ENCODE peak calls at places on chromosome 11, in nine cellular contexts. K, X, O, M, U, G, R, L and N are unnamed samples.

GRCh38 chr11:130527648-130528300 is 79.3 kb downstream of the ADAMTS15 start:
- DNase-seq in M (no peak), X (no peak), U (no peak), O (no peak), K (no peak), L (no peak), G (no peak), R (no peak), N (no peak)

GRCh38 chr11:19199766-19200165 is 2.0 kb downstream of the CSRP3 start:
- DNase-seq in U (no peak), L (no peak), X (no peak), G (no peak), M (no peak), K (no peak), R (no peak), O (no peak), N (no peak)

GRCh38 chr11:134951305-134951700 is 539.3 kb upstream of the B3GAT1 start:
- DNase-seq in K (no peak), G (no peak), U (no peak), R (no peak), O (no peak), L (no peak), X (no peak), M (no peak), N (no peak)

GRCh38 chr11:32428665-32429293 is 6.6 kb downstream of the WT1 start:
- DNase-seq in M (no peak), G (no peak), L (no peak), K (no peak), U (no peak), X (no peak), R (no peak), O (no peak), N (no peak)

GRCh38 chr11:131235328-131236298 is 134.8 kb upstream of the NTM start:
- DNase-seq in U (no peak), L (no peak), M (no peak), G (no peak), X (no peak), O (no peak), R (no peak), K (no peak), N (no peak)

GRCh38 chr11:100695911-100696310 is 8.8 kb downstream of the ARHGAP42 start:
- DNase-seq in M (no peak), G (no peak), O (no peak), X (no peak), K (no peak), L (no peak), R (no peak), U (no peak), N (no peak)

GRCh38 chr11:91846664-91847063 is 378.0 kb upstream of the FAT3 start:
- DNase-seq in G (no peak), X (no peak), R (no peak), O (no peak), K (no peak), U (no peak), L (no peak), M (no peak), N (no peak)

GRCh38 chr11:77067776-77068460 is 1.1 kb downstream of the CAPN5 start:
- DNase-seq in O (no peak), U (no peak), L (no peak), X (no peak), M (no peak), G (no peak), R (no peak), K (no peak), N (no peak)

GRCh38 chr11:92969634-92970347 is at the start of gene MTNR1B:
- DNase-seq in L (no peak), M (no peak), U (no peak), O (no peak), K (no peak), R (no peak), X (no peak), G (no peak), N (no peak)

GRCh38 chr11:70129051-70129592 is 51.0 kb downstream of the ANO1 start:
- DNase-seq in K (no peak), M (no peak), U (no peak), O (no peak), G (no peak), L (no peak), X (no peak), R (no peak), N (no peak)

GRCh38 chr11:69496631-69497220 is 15.3 kb downstream of the LINC01488 start:
- DNase-seq in G (no peak), U (no peak), O (no peak), K (peak), X (no peak), M (no peak), L (no peak), R (no peak), N (no peak)

GRCh38 chr11:126969865-126970479 is 30.6 kb downstream of the KIRREL3 start:
- DNase-seq in U (peak), K (peak), O (no peak), R (no peak), X (no peak), M (no peak), L (no peak), G (no peak), N (no peak)

GRCh38 chr11:28107331-28107725 is 628 bp downstream of the KIF18A start:
- DNase-seq in M (no peak), U (no peak), K (peak), X (peak), O (no peak), L (no peak), G (no peak), R (no peak), N (no peak)

GRCh38 chr11:44426958-44427357 is 117.0 kb upstream of the ALX4 start:
- DNase-seq in U (no peak), M (no peak), X (no peak), K (no peak), R (no peak), G (no peak), L (no peak), O (no peak), N (no peak)

GRCh38 chr11:119691020-119691666 is 37.9 kb downstream of the NECTIN1 start:
- DNase-seq in O (no peak), G (no peak), K (no peak), X (peak), R (no peak), U (peak), M (no peak), L (no peak), N (no peak)

GRCh38 chr11:10327254-10327653 is 22.4 kb downstream of the ADM start:
- DNase-seq in X (no peak), R (no peak), K (no peak), M (no peak), L (no peak), O (no peak), U (no peak), G (no peak), N (no peak)

GRCh38 chr11:78958444-78958843 is 383.8 kb upstream of the NARS2 start:
- DNase-seq in L (no peak), R (no peak), O (no peak), X (no peak), K (no peak), U (no peak), M (no peak), G (no peak), N (no peak)

GRCh38 chr11:70073188-70073817 is 4.8 kb upstream of the ANO1 start:
- DNase-seq in L (no peak), U (no peak), O (no peak), M (no peak), K (no peak), R (no peak), X (no peak), G (no peak), N (no peak)

GRCh38 chr11:131579932-131580387 is 209.5 kb downstream of the NTM start:
- DNase-seq in L (no peak), M (no peak), K (peak), O (no peak), R (no peak), X (no peak), G (no peak), U (peak), N (no peak)

GRCh38 chr11:16986434-16987204 is 27.6 kb downstream of the PLEKHA7 start:
- DNase-seq in K (no peak), U (peak), O (no peak), G (peak), R (peak), L (no peak), X (peak), M (peak), N (peak)

GRCh38 chr11:14350716-14351238 is 8.2 kb downstream of the RRAS2 start:
- DNase-seq in O (no peak), R (no peak), L (no peak), M (no peak), U (no peak), X (no peak), G (no peak), K (no peak), N (no peak)

GRCh38 chr11:109435121-109435742 is 13.2 kb downstream of the C11orf87 start:
- DNase-seq in G (no peak), M (no peak), O (no peak), U (no peak), L (no peak), K (no peak), X (no peak), R (no peak), N (no peak)

GRCh38 chr11:7098235-7098832 is 9.5 kb downstream of the RBMXL2 start:
- DNase-seq in G (no peak), R (no peak), M (no peak), O (no peak), L (no peak), K (peak), X (peak), U (peak), N (no peak)

GRCh38 chr11:42631223-42631843 is 680.5 kb upstream of the API5 start:
- DNase-seq in G (no peak), O (no peak), K (peak), U (peak), R (no peak), X (no peak), L (no peak), M (no peak), N (no peak)

GRCh38 chr11:16791494-16791961 is 53.1 kb downstream of the C11orf58 start:
- DNase-seq in M (no peak), R (no peak), K (no peak), X (no peak), G (no peak), U (no peak), O (no peak), L (no peak), N (no peak)

GRCh38 chr11:128388182-128388815 is 199.1 kb downstream of the ETS1 start:
- DNase-seq in M (no peak), U (no peak), X (no peak), O (no peak), L (no peak), R (no peak), G (no peak), K (no peak), N (no peak)

GRCh38 chr11:126993599-126993998 is 7.0 kb downstream of the KIRREL3 start:
- DNase-seq in X (no peak), K (no peak), L (no peak), O (no peak), G (no peak), U (no peak), M (no peak), R (no peak), N (no peak)

GRCh38 chr11:15490535-15490934 is 375.8 kb downstream of the INSC start:
- DNase-seq in U (no peak), O (no peak), K (no peak), R (no peak), L (no peak), X (no peak), G (no peak), M (no peak), N (no peak)

GRCh38 chr11:86459682-86460460 is 85.2 kb downstream of the CCDC81 start:
- DNase-seq in O (no peak), X (no peak), M (no peak), K (no peak), U (no peak), R (no peak), L (no peak), G (no peak), N (no peak)

GRCh38 chr11:83951521-83951920 is 665.4 kb upstream of the CCDC90B start:
- DNase-seq in U (no peak), R (no peak), O (no peak), X (no peak), G (no peak), L (no peak), K (no peak), M (no peak), N (no peak)

GRCh38 chr11:94504689-94505293 is 7.5 kb upstream of the C11orf97 start:
- DNase-seq in O (no peak), U (peak), K (no peak), G (no peak), R (no peak), X (peak), L (no peak), M (no peak), N (no peak)

GRCh38 chr11:9955387-9955786 is 291.5 kb downstream of the SWAP70 start:
- DNase-seq in U (no peak), K (no peak), L (no peak), R (no peak), O (no peak), G (no peak), M (no peak), X (no peak), N (no peak)

GRCh38 chr11:96102664-96103068 is 178.8 kb upstream of the MTMR2 start:
- DNase-seq in L (no peak), M (no peak), G (no peak), K (no peak), R (no peak), O (no peak), X (no peak), U (no peak), N (no peak)

GRCh38 chr11:87926250-87926970 is 248.8 kb downstream of the RAB38 start:
- DNase-seq in O (no peak), L (no peak), K (no peak), U (no peak), X (no peak), G (no peak), M (no peak), R (no peak), N (no peak)

GRCh38 chr11:3163241-3163981 is 1.7 kb downstream of the OSBPL5 start:
- DNase-seq in X (no peak), L (no peak), K (no peak), O (no peak), R (no peak), G (no peak), U (peak), M (no peak), N (no peak)

GRCh38 chr11:71252782-71253730 is 679 bp upstream of the SHANK2 start:
- DNase-seq in K (peak), R (no peak), M (no peak), G (no peak), X (no peak), U (no peak), O (no peak), L (no peak), N (no peak)

GRCh38 chr11:30860970-30861369 is 274.8 kb upstream of the MPPED2 start:
- DNase-seq in U (no peak), M (no peak), L (no peak), O (no peak), R (no peak), X (no peak), K (no peak), G (no peak), N (no peak)

GRCh38 chr11:62012451-62013265 is 45.2 kb upstream of the FTH1 start:
- DNase-seq in U (no peak), M (no peak), R (no peak), K (no peak), L (no peak), O (no peak), X (no peak), G (no peak), N (no peak)

GRCh38 chr11:122642472-122642922 is 13.0 kb upstream of the UBASH3B start:
- DNase-seq in G (no peak), M (no peak), R (no peak), O (no peak), L (no peak), K (no peak), X (no peak), U (no peak), N (no peak)